ENCODE peak calls at places on chromosomes 6 and 20, in eight cellular contexts. One of them, this sample, is unnamed.

GRCh38 chr20:56626367-56627121 is 2.6 kb upstream of the TFAP2C start:
- DNase-seq in tibial artery: no peak
- DNase-seq in uterus: no peak
- DNase-seq in GM23248: peak; percentile 52
- DNase-seq in kidney: peak; percentile 75
- DNase-seq in left ventricle myocardium inferior: no peak
- DNase-seq in spleen: no peak
- DNase-seq in adrenal gland: no peak
- DNase-seq in this sample: no peak

GRCh38 chr20:62426678-62427077 is 661 bp downstream of the RBBP8NL start:
- DNase-seq in spleen: no peak
- DNase-seq in adrenal gland: no peak
- DNase-seq in left ventricle myocardium inferior: no peak
- DNase-seq in kidney: no peak
- DNase-seq in uterus: no peak
- DNase-seq in tibial artery: no peak
- DNase-seq in GM23248: no peak
- DNase-seq in this sample: no peak

GRCh38 chr6:148090326-148090725 is 252.3 kb upstream of the SASH1 start:
- DNase-seq in GM23248: no peak
- DNase-seq in adrenal gland: no peak
- DNase-seq in uterus: no peak
- DNase-seq in spleen: no peak
- DNase-seq in left ventricle myocardium inferior: no peak
- DNase-seq in tibial artery: no peak
- DNase-seq in kidney: no peak
- DNase-seq in this sample: no peak

GRCh38 chr20:24575811-24576210 is 106.4 kb downstream of the SYNDIG1 start:
- DNase-seq in GM23248: no peak
- DNase-seq in adrenal gland: no peak
- DNase-seq in spleen: no peak
- DNase-seq in tibial artery: no peak
- DNase-seq in kidney: peak; percentile 23
- DNase-seq in uterus: no peak
- DNase-seq in left ventricle myocardium inferior: no peak
- DNase-seq in this sample: no peak

GRCh38 chr20:45946149-45946970 is 11.9 kb downstream of the PCIF1 start:
- DNase-seq in spleen: peak; percentile 83
- DNase-seq in tibial artery: peak; percentile 91
- DNase-seq in left ventricle myocardium inferior: no peak
- DNase-seq in adrenal gland: peak; percentile 93
- DNase-seq in kidney: peak; percentile 73
- DNase-seq in uterus: peak; percentile 71
- DNase-seq in GM23248: peak; percentile 82
- DNase-seq in this sample: peak; percentile 85

GRCh38 chr6:6436366-6436765 is 115.9 kb upstream of the F13A1 start:
- DNase-seq in GM23248: no peak
- DNase-seq in adrenal gland: no peak
- DNase-seq in tibial artery: no peak
- DNase-seq in spleen: no peak
- DNase-seq in left ventricle myocardium inferior: no peak
- DNase-seq in kidney: no peak
- DNase-seq in uterus: no peak
- DNase-seq in this sample: no peak

GRCh38 chr20:4341804-4342560 is 326.6 kb upstream of the RNF24 start:
- DNase-seq in adrenal gland: no peak
- DNase-seq in kidney: no peak
- DNase-seq in uterus: no peak
- DNase-seq in spleen: no peak
- DNase-seq in left ventricle myocardium inferior: no peak
- DNase-seq in GM23248: peak; percentile 61
- DNase-seq in tibial artery: no peak
- DNase-seq in this sample: no peak

GRCh38 chr6:163417595-163417994 is 3.1 kb downstream of the QKI start:
- DNase-seq in adrenal gland: no peak
- DNase-seq in spleen: no peak
- DNase-seq in uterus: no peak
- DNase-seq in left ventricle myocardium inferior: no peak
- DNase-seq in kidney: no peak
- DNase-seq in GM23248: peak; percentile 32
- DNase-seq in tibial artery: no peak
- DNase-seq in this sample: no peak

GRCh38 chr6:149212892-149213786 is 104.4 kb upstream of the TAB2 start:
- DNase-seq in uterus: no peak
- DNase-seq in tibial artery: no peak
- DNase-seq in left ventricle myocardium inferior: no peak
- DNase-seq in spleen: no peak
- DNase-seq in adrenal gland: no peak
- DNase-seq in GM23248: peak; percentile 35
- DNase-seq in kidney: no peak
- DNase-seq in this sample: no peak

GRCh38 chr6:33299237-33299944 is 649 bp upstream of the RGL2 start:
- DNase-seq in tibial artery: peak; percentile 89
- DNase-seq in adrenal gland: peak; percentile 93
- DNase-seq in uterus: peak; percentile 93
- DNase-seq in left ventricle myocardium inferior: peak; percentile 93
- DNase-seq in GM23248: peak; percentile 98
- DNase-seq in kidney: peak; percentile 97
- DNase-seq in spleen: peak; percentile 97
- DNase-seq in this sample: peak; percentile 92

GRCh38 chr6:77089776-77090175 is 373.5 kb downstream of the HTR1B start:
- DNase-seq in adrenal gland: no peak
- DNase-seq in GM23248: peak; percentile 8
- DNase-seq in kidney: no peak
- DNase-seq in tibial artery: no peak
- DNase-seq in spleen: no peak
- DNase-seq in left ventricle myocardium inferior: no peak
- DNase-seq in uterus: no peak
- DNase-seq in this sample: no peak

GRCh38 chr20:56800088-56800487 is 171.0 kb downstream of the TFAP2C start:
- DNase-seq in adrenal gland: no peak
- DNase-seq in spleen: peak; percentile 1
- DNase-seq in left ventricle myocardium inferior: no peak
- DNase-seq in kidney: no peak
- DNase-seq in tibial artery: no peak
- DNase-seq in GM23248: no peak
- DNase-seq in uterus: no peak
- DNase-seq in this sample: no peak

GRCh38 chr6:107630341-107630995 is 140.6 kb downstream of the SOBP start:
- DNase-seq in adrenal gland: no peak
- DNase-seq in left ventricle myocardium inferior: no peak
- DNase-seq in uterus: no peak
- DNase-seq in spleen: no peak
- DNase-seq in tibial artery: no peak
- DNase-seq in kidney: no peak
- DNase-seq in GM23248: no peak
- DNase-seq in this sample: no peak

GRCh38 chr6:113401231-113401630 is 455.9 kb upstream of the MARCKS start:
- DNase-seq in kidney: no peak
- DNase-seq in uterus: no peak
- DNase-seq in adrenal gland: no peak
- DNase-seq in left ventricle myocardium inferior: no peak
- DNase-seq in tibial artery: no peak
- DNase-seq in GM23248: no peak
- DNase-seq in spleen: no peak
- DNase-seq in this sample: no peak

GRCh38 chr20:5168582-5169396 is 42.0 kb downstream of the CDS2 start:
- DNase-seq in left ventricle myocardium inferior: no peak
- DNase-seq in tibial artery: no peak
- DNase-seq in spleen: no peak
- DNase-seq in adrenal gland: peak; percentile 47
- DNase-seq in kidney: peak; percentile 75
- DNase-seq in uterus: no peak
- DNase-seq in GM23248: peak; percentile 54
- DNase-seq in this sample: no peak

DNA sequence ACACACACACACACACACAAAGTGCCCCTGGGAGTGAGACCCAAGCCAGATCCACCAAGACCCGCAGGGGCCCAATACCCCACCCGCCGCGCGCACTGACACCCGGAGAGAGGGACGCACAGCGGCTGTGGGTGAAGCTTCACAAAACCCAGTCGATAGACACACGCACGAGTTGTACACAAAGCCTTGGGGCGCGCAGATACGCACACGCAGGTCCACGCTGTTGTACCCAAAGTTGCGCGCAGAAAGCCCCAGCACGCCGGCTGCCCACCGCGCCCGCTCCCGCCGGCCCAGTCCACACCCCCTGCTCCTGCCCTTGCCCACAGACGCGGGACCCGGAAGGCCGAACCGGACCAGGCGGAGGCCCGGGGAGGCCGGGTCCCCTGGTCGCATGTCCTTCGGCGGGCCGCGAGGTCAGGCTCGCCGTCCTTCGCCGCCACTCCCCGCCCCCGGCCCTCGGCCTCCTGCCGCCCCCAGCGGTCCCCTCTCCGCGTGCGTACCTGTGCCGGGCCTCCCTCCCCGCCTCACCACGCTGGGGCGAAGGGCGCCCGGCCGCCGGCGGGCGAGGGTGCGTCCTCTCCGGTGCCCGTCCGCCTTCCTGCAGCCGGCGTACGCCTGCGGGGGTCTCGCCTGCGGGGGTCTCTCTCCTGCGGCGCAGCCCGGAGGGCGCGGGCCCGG is at the start of gene TMEM74B:
- DNase-seq in adrenal gland: no peak
- DNase-seq in spleen: no peak
- DNase-seq in left ventricle myocardium inferior: no peak
- DNase-seq in uterus: no peak
- DNase-seq in GM23248: peak; percentile 25
- DNase-seq in tibial artery: no peak
- DNase-seq in kidney: no peak
- DNase-seq in this sample: no peak
- H3K4me3 ChIP-seq in adrenal gland: peak within 1 kb of the TSS; percentile 72
- H3K4me3 ChIP-seq in spleen: peak within 1 kb of the TSS; percentile 21
- H3K4me3 ChIP-seq in left ventricle myocardium inferior: peak within 1 kb of the TSS; percentile 73
- H3K4me3 ChIP-seq in uterus: peak within 1 kb of the TSS; percentile 9
- H3K4me3 ChIP-seq in GM23248: peak within 1 kb of the TSS; percentile 55
- H3K4me3 ChIP-seq in tibial artery: peak within 1 kb of the TSS; percentile 30
- H3K4me3 ChIP-seq in kidney: no peak within 1 kb of the TSS
- H3K4me3 ChIP-seq in this sample: peak within 1 kb of the TSS; percentile 67

GRCh38 chr6:44789790-44790189 is 402.3 kb downstream of the CDC5L start:
- DNase-seq in kidney: no peak
- DNase-seq in adrenal gland: no peak
- DNase-seq in tibial artery: no peak
- DNase-seq in uterus: no peak
- DNase-seq in left ventricle myocardium inferior: no peak
- DNase-seq in spleen: no peak
- DNase-seq in GM23248: no peak
- DNase-seq in this sample: no peak
- H3K27ac ChIP-seq in kidney: no peak overlapping the region
- H3K27ac ChIP-seq in adrenal gland: no peak overlapping the region
- H3K27ac ChIP-seq in tibial artery: no peak overlapping the region
- H3K27ac ChIP-seq in uterus: no peak overlapping the region
- H3K27ac ChIP-seq in left ventricle myocardium inferior: no peak overlapping the region
- H3K27ac ChIP-seq in spleen: no peak overlapping the region
- H3K27ac ChIP-seq in GM23248: no peak overlapping the region
- H3K27ac ChIP-seq in this sample: no peak overlapping the region

GRCh38 chr6:43075791-43076092 is 372 bp upstream of the PTK7 start:
- DNase-seq in spleen: no peak
- DNase-seq in adrenal gland: no peak
- DNase-seq in uterus: no peak
- DNase-seq in tibial artery: no peak
- DNase-seq in kidney: no peak
- DNase-seq in GM23248: no peak
- DNase-seq in left ventricle myocardium inferior: no peak
- DNase-seq in this sample: no peak
- H3K4me3 ChIP-seq in spleen: no peak overlapping the region
- H3K4me3 ChIP-seq in adrenal gland: peak overlapping the region; percentile 60
- H3K4me3 ChIP-seq in uterus: peak overlapping the region; percentile 69
- H3K4me3 ChIP-seq in tibial artery: peak overlapping the region; percentile 38
- H3K4me3 ChIP-seq in kidney: peak overlapping the region; percentile 50
- H3K4me3 ChIP-seq in GM23248: peak overlapping the region; percentile 94
- H3K4me3 ChIP-seq in left ventricle myocardium inferior: peak overlapping the region; percentile 69
- H3K4me3 ChIP-seq in this sample: peak overlapping the region; percentile 64

GRCh38 chr6:156822747-156823206 is 45.6 kb downstream of the ARID1B start:
- DNase-seq in kidney: no peak
- DNase-seq in adrenal gland: peak; percentile 43
- DNase-seq in uterus: no peak
- DNase-seq in spleen: no peak
- DNase-seq in GM23248: no peak
- DNase-seq in left ventricle myocardium inferior: no peak
- DNase-seq in tibial artery: no peak
- DNase-seq in this sample: no peak

GRCh38 chr6:156824142-156824541 is 47.0 kb downstream of the ARID1B start:
- DNase-seq in adrenal gland: no peak
- DNase-seq in GM23248: no peak
- DNase-seq in tibial artery: no peak
- DNase-seq in spleen: no peak
- DNase-seq in left ventricle myocardium inferior: no peak
- DNase-seq in kidney: no peak
- DNase-seq in uterus: no peak
- DNase-seq in this sample: no peak

GRCh38 chr6:156820089-156820798 is 43.1 kb downstream of the ARID1B start:
- DNase-seq in left ventricle myocardium inferior: no peak
- DNase-seq in uterus: no peak
- DNase-seq in tibial artery: no peak
- DNase-seq in GM23248: no peak
- DNase-seq in spleen: no peak
- DNase-seq in adrenal gland: no peak
- DNase-seq in kidney: no peak
- DNase-seq in this sample: no peak

GRCh38 chr6:156825475-156825874 is 48.3 kb downstream of the ARID1B start:
- DNase-seq in GM23248: no peak
- DNase-seq in kidney: no peak
- DNase-seq in tibial artery: no peak
- DNase-seq in left ventricle myocardium inferior: no peak
- DNase-seq in spleen: no peak
- DNase-seq in uterus: no peak
- DNase-seq in adrenal gland: no peak
- DNase-seq in this sample: no peak

GRCh38 chr6:156821707-156822106 is 44.5 kb downstream of the ARID1B start:
- DNase-seq in uterus: no peak
- DNase-seq in adrenal gland: no peak
- DNase-seq in spleen: no peak
- DNase-seq in kidney: no peak
- DNase-seq in GM23248: no peak
- DNase-seq in tibial artery: no peak
- DNase-seq in left ventricle myocardium inferior: no peak
- DNase-seq in this sample: no peak
- H3K27ac ChIP-seq in uterus: no peak overlapping the region
- H3K27ac ChIP-seq in adrenal gland: no peak overlapping the region
- H3K27ac ChIP-seq in spleen: no peak overlapping the region
- H3K27ac ChIP-seq in kidney: no peak overlapping the region
- H3K27ac ChIP-seq in GM23248: no peak overlapping the region
- H3K27ac ChIP-seq in tibial artery: no peak overlapping the region
- H3K27ac ChIP-seq in left ventricle myocardium inferior: no peak overlapping the region
- H3K27ac ChIP-seq in this sample: no peak overlapping the region

This sample was measured in right atrium auricular region.